ENCODE peak calls at places on chromosomes 7 and 10, in eight cellular contexts. E is bronchial epithelial cell, C is endodermal cell, B is stomach, J is left ventricle myocardium inferior, S is cardiac muscle cell, T is Peyer's patch, X is brain microvascular endothelial cell. M is an unnamed sample. For H3K36me3, the result is how much of the 10 kb centered on the place peaks cover.

GRCh38 chr7:26346611-26347200 is 55.0 kb downstream of the SNX10 start:
- DNase-seq in E (peak), C (no peak), B (no peak), J (no peak), S (no peak), T (no peak), X (peak), M (no peak)

GRCh38 chr7:20786779-20787651 is at the start of gene SP8:
- DNase-seq in E (peak), C (peak), B (no peak), J (no peak), S (peak), T (no peak), X (no peak), M (no peak)

GRCh38 chr10:78458983-78459638 is 425.4 kb downstream of the RPS24 start:
- DNase-seq in E (peak), C (peak), B (no peak), J (no peak), S (no peak), T (no peak), X (peak), M (peak)

GRCh38 chr7:104299323-104299722 is 29.1 kb upstream of the LHFPL3 start:
- DNase-seq in E (no peak), C (peak), B (no peak), J (no peak), S (no peak), T (no peak), X (no peak), M (no peak)

GRCh38 chr10:124983321-124983720 is 41.4 kb downstream of the ZRANB1 start:
- DNase-seq in E (no peak), C (no peak), B (no peak), J (no peak), S (no peak), T (no peak), X (no peak), M (no peak)

GRCh38 chr7:117110480-117111315 is 157.4 kb downstream of the ST7 start:
- DNase-seq in E (no peak), C (no peak), B (no peak), J (no peak), S (no peak), T (no peak), X (no peak), M (no peak)

GRCh38 chr7:87574630-87575029 is 26.1 kb downstream of the ABCB1 start:
- DNase-seq in E (peak), C (no peak), B (no peak), J (no peak), S (no peak), T (no peak), X (no peak), M (peak)

GRCh38 chr7:6385110-6385792 is 62.5 kb downstream of the DAGLB start:
- DNase-seq in E (peak), C (no peak), B (no peak), J (no peak), S (no peak), T (no peak), X (peak), M (peak)

GRCh38 chr7:157522189-157522588 is 185.4 kb downstream of the DNAJB6 start:
- DNase-seq in E (no peak), C (peak), B (peak), J (no peak), S (no peak), T (no peak), X (no peak), M (no peak)

GRCh38 chr7:138657854-138658386 is 43.2 kb downstream of the SVOPL start:
- DNase-seq in E (peak), C (no peak), B (no peak), J (no peak), S (no peak), T (no peak), X (peak), M (no peak)

GRCh38 chr10:78718032-78718572 is 350.7 kb upstream of the ZMIZ1 start:
- DNase-seq in E (no peak), C (no peak), B (no peak), J (no peak), S (no peak), T (no peak), X (no peak), M (no peak)

GRCh38 chr10:100807241-100808050 is 62.1 kb downstream of the PAX2 start:
- DNase-seq in E (no peak), C (no peak), B (no peak), J (no peak), S (no peak), T (no peak), X (no peak), M (no peak)

GRCh38 chr7:36202347-36202896 is 49.4 kb downstream of the EEPD1 start:
- DNase-seq in E (no peak), C (no peak), B (no peak), J (no peak), S (no peak), T (no peak), X (peak), M (no peak)

GRCh38 chr7:101488826-101489572 is 126.3 kb downstream of the COL26A1 start:
- DNase-seq in E (no peak), C (no peak), B (no peak), J (no peak), S (no peak), T (no peak), X (no peak), M (peak)

GRCh38 chr10:96390460-96390864 is 31.7 kb upstream of the OPALIN start:
- DNase-seq in E (no peak), C (no peak), B (peak), J (peak), S (no peak), T (no peak), X (no peak), M (no peak)

GRCh38 chr7:44278451-44279161 is 46.8 kb downstream of the CAMK2B start:
- DNase-seq in E (no peak), C (peak), B (no peak), J (peak), S (no peak), T (no peak), X (peak), M (no peak)

GRCh38 chr10:14820010-14820774 is 17.6 kb downstream of the CDNF start:
- DNase-seq in E (peak), C (no peak), B (no peak), J (no peak), S (no peak), T (no peak), X (peak), M (peak)

GRCh38 chr10:71489077-71489476 is 92.4 kb downstream of the CDH23 start:
- DNase-seq in E (no peak), C (no peak), B (no peak), J (no peak), S (no peak), T (no peak), X (no peak), M (no peak)

GRCh38 chr10:28496017-28496416 is 36.9 kb upstream of the WAC start:
- DNase-seq in E (no peak), C (no peak), B (no peak), J (no peak), S (no peak), T (no peak), X (no peak), M (no peak)

GRCh38 chr10:121076760-121077159 is 225.6 kb downstream of the WDR11 start:
- DNase-seq in E (no peak), C (no peak), B (peak), J (peak), S (no peak), T (no peak), X (no peak), M (no peak)

GRCh38 chr10:3681642-3682554 is 103.1 kb downstream of the KLF6 start:
- DNase-seq in E (no peak), C (no peak), B (no peak), J (no peak), S (no peak), T (no peak), X (no peak), M (no peak)

GRCh38 chr7:135117096-135117495 is 30.8 kb upstream of the TMEM140 start:
- DNase-seq in E (no peak), C (no peak), B (no peak), J (no peak), S (no peak), T (no peak), X (no peak), M (no peak)

GRCh38 chr10:124696446-124697392 is 47.5 kb downstream of the FAM53B start:
- DNase-seq in E (no peak), C (no peak), B (no peak), J (no peak), S (no peak), T (no peak), X (no peak), M (no peak)

GRCh38 chr7:109552017-109552416 is 982.3 kb downstream of the DNAJB9 start:
- DNase-seq in E (no peak), C (peak), B (no peak), J (no peak), S (no peak), T (no peak), X (no peak), M (no peak)

GRCh38 chr7:112204072-112204775 is 2.0 kb downstream of the DOCK4 start:
- DNase-seq in E (no peak), C (no peak), B (no peak), J (no peak), S (no peak), T (no peak), X (peak), M (no peak)

GRCh38 chr7:64946772-64947171 is 43.7 kb downstream of the ZNF273 start:
- DNase-seq in E (no peak), C (peak), B (no peak), J (no peak), S (no peak), T (no peak), X (no peak), M (no peak)

GRCh38 chr7:42774436-42774835 is 137.4 kb downstream of the C7orf25 start:
- DNase-seq in E (peak), C (no peak), B (no peak), J (no peak), S (no peak), T (no peak), X (no peak), M (no peak)

GRCh38 chr10:95312986-95313495 is 22.2 kb upstream of the PDLIM1 start:
- DNase-seq in E (no peak), C (peak), B (no peak), J (no peak), S (no peak), T (no peak), X (no peak), M (no peak)

GRCh38 chr10:73358331-73359279 is at the start of gene CFAP70:
- DNase-seq in E (peak), C (peak), B (peak), J (peak), S (peak), T (peak), X (peak), M (peak)

GRCh38 chr10:73357821-73358220 is 843 bp downstream of the CFAP70 start:
- DNase-seq in E (no peak), C (no peak), B (no peak), J (no peak), S (no peak), T (no peak), X (no peak), M (no peak)

GRCh38 chr10:73364964-73365363 is 6.3 kb upstream of the CFAP70 start:
- DNase-seq in E (no peak), C (no peak), B (no peak), J (no peak), S (no peak), T (no peak), X (no peak), M (no peak)

GRCh38 chr10:73359492-73359891 is 828 bp upstream of the CFAP70 start:
- DNase-seq in E (peak), C (no peak), B (no peak), J (no peak), S (no peak), T (no peak), X (no peak), M (no peak)
- H3K4me3 ChIP-seq in E (no peak), C (no peak), B (no peak), J (peak), S (no peak), T (no peak), X (no peak), M (no peak)

GRCh38 chr10:129658673-129659072 is 191.6 kb downstream of the MGMT start:
- DNase-seq in E (no peak), C (peak), B (no peak), J (no peak), S (peak), T (no peak), X (no peak), M (no peak)
- TF ChIP-seq CTCF in E (no peak), C (peak), B (no peak), J (peak), S (peak), T (no peak), X (no peak), M (no peak)

GRCh38 chr7:154978045-154978444 is 24.9 kb downstream of the PAXIP1 start:
- DNase-seq in E (no peak), C (no peak), B (no peak), J (no peak), S (no peak), T (no peak), X (no peak), M (no peak)

GRCh38 chr7:154973381-154973780 is 29.5 kb downstream of the PAXIP1 start:
- DNase-seq in E (no peak), C (no peak), B (no peak), J (no peak), S (no peak), T (no peak), X (no peak), M (no peak)

GRCh38 chr7:154975984-154976383 is 26.9 kb downstream of the PAXIP1 start:
- DNase-seq in E (no peak), C (no peak), B (no peak), J (no peak), S (no peak), T (no peak), X (no peak), M (no peak)
- H3K36me3 ChIP-seq in E (under half), C (half or more), B (under half), J (under half), S (under half), T (under half), X (under half), M (under half)

GRCh38 chr7:111094387-111094786 is 3.5 kb downstream of the LRRN3 start:
- DNase-seq in E (no peak), C (no peak), B (no peak), J (no peak), S (no peak), T (no peak), X (no peak), M (no peak)
- H3K4me3 ChIP-seq in E (no peak), C (no peak), B (no peak), J (no peak), S (peak), T (no peak), X (no peak), M (no peak)

M was measured in BJ.